ENCODE peak calls at places on chromosomes 5 and 9, in five cellular contexts. One of them, this sample, is unnamed. For H3K9me3, the result is how much of the 10 kb centered on the place peaks cover.

GRCh38 chr5:137316346-137316736 is 182.8 kb downstream of the SPOCK1 start:
- DNase-seq in mucosa of descending colon: no peak
- DNase-seq in heart right ventricle: no peak
- DNase-seq in mammary epithelial cell: no peak
- DNase-seq in hepatocyte: no peak
- DNase-seq in this sample: no peak

GRCh38 chr5:110269478-110270142 is 456.9 kb downstream of the TMEM232 start:
- DNase-seq in mucosa of descending colon: no peak
- DNase-seq in heart right ventricle: no peak
- DNase-seq in mammary epithelial cell: no peak
- DNase-seq in hepatocyte: no peak
- DNase-seq in this sample: no peak

GRCh38 chr9:84857224-84857623 is 187.7 kb downstream of the NTRK2 start:
- DNase-seq in mucosa of descending colon: no peak
- DNase-seq in heart right ventricle: no peak
- DNase-seq in mammary epithelial cell: no peak
- DNase-seq in hepatocyte: no peak
- DNase-seq in this sample: no peak

GRCh38 chr5:125267636-125268248 is 521.3 kb upstream of the ZNF608 start:
- DNase-seq in mucosa of descending colon: no peak
- DNase-seq in heart right ventricle: no peak
- DNase-seq in mammary epithelial cell: peak
- DNase-seq in hepatocyte: no peak
- DNase-seq in this sample: no peak

GRCh38 chr9:122263699-122264349 is 816 bp downstream of the RBM18 start:
- DNase-seq in mucosa of descending colon: no peak
- DNase-seq in heart right ventricle: no peak
- DNase-seq in mammary epithelial cell: peak
- DNase-seq in hepatocyte: peak
- DNase-seq in this sample: no peak

GRCh38 chr5:76701298-76701697 is 14.6 kb upstream of the F2R start:
- DNase-seq in mucosa of descending colon: no peak
- DNase-seq in heart right ventricle: no peak
- DNase-seq in mammary epithelial cell: peak
- DNase-seq in hepatocyte: no peak
- DNase-seq in this sample: no peak

GRCh38 chr9:19087601-19088000 is 15.1 kb downstream of the HAUS6 start:
- DNase-seq in mucosa of descending colon: no peak
- DNase-seq in heart right ventricle: no peak
- DNase-seq in mammary epithelial cell: peak
- DNase-seq in hepatocyte: no peak
- DNase-seq in this sample: no peak

GRCh38 chr5:88251048-88251711 is 17.5 kb downstream of the TMEM161B start:
- DNase-seq in mucosa of descending colon: no peak
- DNase-seq in heart right ventricle: no peak
- DNase-seq in mammary epithelial cell: peak
- DNase-seq in hepatocyte: no peak
- DNase-seq in this sample: no peak

GRCh38 chr5:95583992-95584391 is 29.1 kb downstream of the ARSK start:
- DNase-seq in mucosa of descending colon: no peak
- DNase-seq in heart right ventricle: no peak
- DNase-seq in mammary epithelial cell: no peak
- DNase-seq in hepatocyte: no peak
- DNase-seq in this sample: no peak

GRCh38 chr9:9631302-9631701 is 981.5 kb downstream of the PTPRD start:
- DNase-seq in mucosa of descending colon: no peak
- DNase-seq in heart right ventricle: no peak
- DNase-seq in mammary epithelial cell: no peak
- DNase-seq in hepatocyte: no peak
- DNase-seq in this sample: no peak

GRCh38 chr5:66306105-66306843 is 162.2 kb downstream of the SREK1 start:
- DNase-seq in mucosa of descending colon: no peak
- DNase-seq in heart right ventricle: peak
- DNase-seq in mammary epithelial cell: peak
- DNase-seq in hepatocyte: peak
- DNase-seq in this sample: no peak

GRCh38 chr9:19409406-19410194 is 791 bp downstream of the ACER2 start:
- DNase-seq in mucosa of descending colon: peak
- DNase-seq in heart right ventricle: peak
- DNase-seq in mammary epithelial cell: peak
- DNase-seq in hepatocyte: peak
- DNase-seq in this sample: no peak

GRCh38 chr9:89448381-89448780 is 49.5 kb downstream of the SEMA4D start:
- DNase-seq in mucosa of descending colon: peak
- DNase-seq in heart right ventricle: no peak
- DNase-seq in mammary epithelial cell: no peak
- DNase-seq in hepatocyte: no peak
- DNase-seq in this sample: no peak

GRCh38 chr5:39772307-39772706 is 347.5 kb upstream of the DAB2 start:
- DNase-seq in mucosa of descending colon: no peak
- DNase-seq in heart right ventricle: no peak
- DNase-seq in mammary epithelial cell: no peak
- DNase-seq in hepatocyte: no peak
- DNase-seq in this sample: no peak

GRCh38 chr9:81588148-81588874 is 101.0 kb downstream of the TLE1 start:
- DNase-seq in mucosa of descending colon: peak
- DNase-seq in heart right ventricle: no peak
- DNase-seq in mammary epithelial cell: no peak
- DNase-seq in hepatocyte: peak
- DNase-seq in this sample: no peak

GRCh38 chr5:104540448-104540847 is 977.9 kb upstream of the NUDT12 start:
- DNase-seq in mucosa of descending colon: no peak
- DNase-seq in heart right ventricle: no peak
- DNase-seq in mammary epithelial cell: no peak
- DNase-seq in hepatocyte: peak
- DNase-seq in this sample: no peak

GRCh38 chr5:98977723-98978122 is 48.9 kb upstream of the CHD1 start:
- DNase-seq in mucosa of descending colon: no peak
- DNase-seq in heart right ventricle: no peak
- DNase-seq in mammary epithelial cell: no peak
- DNase-seq in hepatocyte: peak
- DNase-seq in this sample: no peak

GRCh38 chr5:5613261-5613990 is 190.9 kb downstream of the ICE1 start:
- DNase-seq in mucosa of descending colon: no peak
- DNase-seq in heart right ventricle: no peak
- DNase-seq in mammary epithelial cell: no peak
- DNase-seq in hepatocyte: no peak
- DNase-seq in this sample: no peak

GRCh38 chr5:140372971-140373487 is 13.0 kb downstream of the SLC4A9 start:
- DNase-seq in mucosa of descending colon: peak
- DNase-seq in heart right ventricle: peak
- DNase-seq in mammary epithelial cell: peak
- DNase-seq in hepatocyte: peak
- DNase-seq in this sample: no peak

GRCh38 chr5:59097116-59097515 is 514.2 kb downstream of the RAB3C start:
- DNase-seq in mucosa of descending colon: no peak
- DNase-seq in heart right ventricle: no peak
- DNase-seq in mammary epithelial cell: no peak
- DNase-seq in hepatocyte: no peak
- DNase-seq in this sample: no peak

GRCh38 chr9:123421801-123422455 is 65.9 kb downstream of the CRB2 start:
- DNase-seq in mucosa of descending colon: peak
- DNase-seq in heart right ventricle: no peak
- DNase-seq in mammary epithelial cell: no peak
- DNase-seq in hepatocyte: no peak
- DNase-seq in this sample: no peak

GRCh38 chr5:138472353-138472752 is 7.1 kb downstream of the EGR1 start:
- DNase-seq in mucosa of descending colon: no peak
- DNase-seq in heart right ventricle: no peak
- DNase-seq in mammary epithelial cell: no peak
- DNase-seq in hepatocyte: no peak
- DNase-seq in this sample: no peak

GRCh38 chr9:79578891-79579290 is 7.1 kb downstream of the TLE4 start:
- DNase-seq in mucosa of descending colon: no peak
- DNase-seq in heart right ventricle: no peak
- DNase-seq in mammary epithelial cell: no peak
- DNase-seq in hepatocyte: no peak
- DNase-seq in this sample: no peak

GRCh38 chr5:131792900-131793299 is 3.9 kb downstream of the FNIP1 start:
- DNase-seq in mucosa of descending colon: no peak
- DNase-seq in heart right ventricle: no peak
- DNase-seq in mammary epithelial cell: no peak
- DNase-seq in hepatocyte: no peak
- DNase-seq in this sample: no peak

GRCh38 chr5:95709967-95710650 is 21.0 kb upstream of the RHOBTB3 start:
- DNase-seq in mucosa of descending colon: no peak
- DNase-seq in heart right ventricle: peak
- DNase-seq in mammary epithelial cell: no peak
- DNase-seq in hepatocyte: peak
- DNase-seq in this sample: no peak

GRCh38 chr9:68844196-68844595 is 139.2 kb downstream of the PIP5K1B start:
- DNase-seq in mucosa of descending colon: no peak
- DNase-seq in heart right ventricle: no peak
- DNase-seq in mammary epithelial cell: no peak
- DNase-seq in hepatocyte: no peak
- DNase-seq in this sample: no peak

GRCh38 chr9:93057703-93058356 is 671 bp upstream of the SUSD3 start:
- DNase-seq in mucosa of descending colon: no peak
- DNase-seq in heart right ventricle: no peak
- DNase-seq in mammary epithelial cell: no peak
- DNase-seq in hepatocyte: no peak
- DNase-seq in this sample: no peak

GRCh38 chr9:92094655-92095054 is 20.6 kb downstream of the SPTLC1 start:
- DNase-seq in mucosa of descending colon: no peak
- DNase-seq in heart right ventricle: no peak
- DNase-seq in mammary epithelial cell: no peak
- DNase-seq in hepatocyte: no peak
- DNase-seq in this sample: no peak

GRCh38 chr5:76960004-76960625 is 7.3 kb downstream of the CRHBP start:
- DNase-seq in mucosa of descending colon: no peak
- DNase-seq in heart right ventricle: no peak
- DNase-seq in mammary epithelial cell: peak
- DNase-seq in hepatocyte: no peak
- DNase-seq in this sample: no peak

GRCh38 chr5:34474573-34475021 is 181.5 kb upstream of the RAI14 start:
- DNase-seq in mucosa of descending colon: no peak
- DNase-seq in heart right ventricle: no peak
- DNase-seq in mammary epithelial cell: peak
- DNase-seq in hepatocyte: peak
- DNase-seq in this sample: no peak

GRCh38 chr5:166166071-166166470 is 2125.4 kb upstream of the WWC1 start:
- DNase-seq in mucosa of descending colon: no peak
- DNase-seq in heart right ventricle: no peak
- DNase-seq in mammary epithelial cell: no peak
- DNase-seq in hepatocyte: no peak
- DNase-seq in this sample: no peak

GRCh38 chr9:127116088-127116726 is 6.2 kb downstream of the ANGPTL2 start:
- DNase-seq in mucosa of descending colon: no peak
- DNase-seq in heart right ventricle: no peak
- DNase-seq in mammary epithelial cell: no peak
- DNase-seq in hepatocyte: no peak
- DNase-seq in this sample: no peak

GRCh38 chr9:25129537-25129936 is 548.7 kb downstream of the TUSC1 start:
- DNase-seq in mucosa of descending colon: no peak
- DNase-seq in heart right ventricle: no peak
- DNase-seq in mammary epithelial cell: no peak
- DNase-seq in hepatocyte: no peak
- DNase-seq in this sample: no peak
- H3K9me3 ChIP-seq in mucosa of descending colon: under half
- H3K9me3 ChIP-seq in heart right ventricle: under half
- H3K9me3 ChIP-seq in mammary epithelial cell: under half
- H3K9me3 ChIP-seq in hepatocyte: under half
- H3K9me3 ChIP-seq in this sample: under half

GRCh38 chr9:107335331-107335730 is 52.3 kb downstream of the RAD23B start:
- DNase-seq in mucosa of descending colon: no peak
- DNase-seq in heart right ventricle: no peak
- DNase-seq in mammary epithelial cell: no peak
- DNase-seq in hepatocyte: no peak
- DNase-seq in this sample: no peak

GRCh38 chr9:107340920-107341632 is 58.0 kb downstream of the RAD23B start:
- DNase-seq in mucosa of descending colon: peak
- DNase-seq in heart right ventricle: peak
- DNase-seq in mammary epithelial cell: peak
- DNase-seq in hepatocyte: peak
- DNase-seq in this sample: no peak

GRCh38 chr9:107336718-107337360 is 53.8 kb downstream of the RAD23B start:
- DNase-seq in mucosa of descending colon: no peak
- DNase-seq in heart right ventricle: no peak
- DNase-seq in mammary epithelial cell: peak
- DNase-seq in hepatocyte: no peak
- DNase-seq in this sample: no peak

GRCh38 chr9:107338911-107339659 is 56.0 kb downstream of the RAD23B start:
- DNase-seq in mucosa of descending colon: no peak
- DNase-seq in heart right ventricle: no peak
- DNase-seq in mammary epithelial cell: no peak
- DNase-seq in hepatocyte: no peak
- DNase-seq in this sample: no peak

DNA sequence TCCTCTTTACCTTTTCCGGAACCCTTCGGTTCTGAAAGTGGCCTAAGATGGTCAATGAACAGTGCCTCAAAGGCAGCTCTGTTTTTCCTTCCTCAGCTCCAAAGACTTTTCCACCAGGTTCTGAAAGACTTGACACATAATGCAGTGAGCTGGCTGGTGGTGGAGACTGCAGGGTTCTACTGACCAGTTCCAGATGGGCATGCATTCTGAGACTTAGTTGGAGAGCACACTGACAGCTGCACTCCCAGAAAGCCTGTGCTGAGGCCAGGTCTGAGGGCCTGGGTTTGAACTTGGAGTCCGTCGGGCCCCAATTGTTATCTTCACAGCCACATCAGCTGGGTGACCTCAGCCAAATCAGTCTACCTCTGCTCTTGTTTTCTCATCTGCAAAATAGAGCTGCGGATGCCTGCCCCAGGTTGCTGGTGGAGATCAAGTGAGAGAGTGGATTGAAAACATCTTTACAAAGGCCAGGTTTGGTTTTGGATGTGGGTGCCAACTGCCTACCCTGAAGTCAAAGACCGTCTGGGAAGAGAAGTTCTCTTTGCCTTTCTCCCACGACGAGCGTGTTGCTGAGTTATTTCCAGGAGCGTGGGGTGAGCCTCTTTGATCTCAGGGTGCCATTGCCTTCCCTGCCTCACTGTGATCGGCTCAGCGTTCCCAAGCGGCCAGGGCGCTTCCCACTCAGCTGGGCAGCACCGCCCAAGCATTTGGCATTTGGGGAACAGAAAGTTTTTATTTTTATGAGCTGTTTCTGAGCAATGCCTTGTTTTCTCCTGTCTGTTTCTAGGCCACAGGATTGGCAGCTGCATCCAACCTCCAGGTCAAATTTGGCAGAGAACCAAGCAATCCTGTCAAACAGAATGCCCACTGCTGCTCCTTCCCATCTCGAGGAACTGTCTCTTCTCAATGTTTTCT is 54.9 kb downstream of the RAD23B start:
- DNase-seq in mucosa of descending colon: no peak
- DNase-seq in heart right ventricle: no peak
- DNase-seq in mammary epithelial cell: no peak
- DNase-seq in hepatocyte: no peak
- DNase-seq in this sample: no peak
- H3K9me3 ChIP-seq in mucosa of descending colon: under half
- H3K9me3 ChIP-seq in heart right ventricle: under half
- H3K9me3 ChIP-seq in mammary epithelial cell: under half
- H3K9me3 ChIP-seq in hepatocyte: under half
- H3K9me3 ChIP-seq in this sample: under half

GRCh38 chr9:109730228-109730627 is 49.8 kb upstream of the PALM2AKAP2 start:
- DNase-seq in mucosa of descending colon: no peak
- DNase-seq in heart right ventricle: no peak
- DNase-seq in mammary epithelial cell: peak
- DNase-seq in hepatocyte: peak
- DNase-seq in this sample: no peak
- H3K9me3 ChIP-seq in mucosa of descending colon: under half
- H3K9me3 ChIP-seq in heart right ventricle: under half
- H3K9me3 ChIP-seq in mammary epithelial cell: under half
- H3K9me3 ChIP-seq in hepatocyte: under half
- H3K9me3 ChIP-seq in this sample: under half

GRCh38 chr5:179008667-179009066 is 13.5 kb upstream of the GRM6 start:
- DNase-seq in mucosa of descending colon: no peak
- DNase-seq in heart right ventricle: no peak
- DNase-seq in mammary epithelial cell: no peak
- DNase-seq in hepatocyte: no peak
- DNase-seq in this sample: no peak
- H3K9me3 ChIP-seq in mucosa of descending colon: under half
- H3K9me3 ChIP-seq in heart right ventricle: half or more
- H3K9me3 ChIP-seq in mammary epithelial cell: under half
- H3K9me3 ChIP-seq in hepatocyte: under half
- H3K9me3 ChIP-seq in this sample: under half